ENCODE peak calls at places on chromosome 7, in ten cellular contexts. One of them, this sample, is unnamed.

GRCh38 chr7:68311958-68312357 is 1286.3 kb upstream of the AUTS2 start:
- DNase-seq in H1: no peak
- DNase-seq in left ventricle myocardium inferior: no peak
- DNase-seq in HL-60: no peak
- DNase-seq in ascending aorta: no peak
- DNase-seq in IMR-90: no peak
- DNase-seq in psoas muscle: no peak
- DNase-seq in adrenal gland: no peak
- DNase-seq in cardiac muscle cell: no peak
- DNase-seq in mammary epithelial cell: no peak
- DNase-seq in this sample: no peak

GRCh38 chr7:82413237-82413636 is 30.3 kb downstream of the CACNA2D1 start:
- DNase-seq in mammary epithelial cell: no peak
- DNase-seq in left ventricle myocardium inferior: peak; percentile 22
- DNase-seq in IMR-90: no peak
- DNase-seq in ascending aorta: no peak
- DNase-seq in H1: no peak
- DNase-seq in HL-60: no peak
- DNase-seq in cardiac muscle cell: no peak
- DNase-seq in psoas muscle: no peak
- DNase-seq in adrenal gland: no peak
- DNase-seq in this sample: no peak

GRCh38 chr7:104931181-104931781 is 82.7 kb upstream of the KMT2E start:
- DNase-seq in H1: no peak
- DNase-seq in ascending aorta: no peak
- DNase-seq in IMR-90: no peak
- DNase-seq in HL-60: no peak
- DNase-seq in adrenal gland: no peak
- DNase-seq in psoas muscle: no peak
- DNase-seq in mammary epithelial cell: no peak
- DNase-seq in left ventricle myocardium inferior: no peak
- DNase-seq in cardiac muscle cell: no peak
- DNase-seq in this sample: no peak

GRCh38 chr7:132351858-132352539 is 224.3 kb downstream of the PLXNA4 start:
- DNase-seq in HL-60: no peak
- DNase-seq in adrenal gland: no peak
- DNase-seq in mammary epithelial cell: no peak
- DNase-seq in ascending aorta: peak; percentile 83
- DNase-seq in IMR-90: no peak
- DNase-seq in psoas muscle: no peak
- DNase-seq in left ventricle myocardium inferior: no peak
- DNase-seq in cardiac muscle cell: peak; percentile 53
- DNase-seq in H1: no peak
- DNase-seq in this sample: no peak

GRCh38 chr7:44236333-44236728 is 35.6 kb downstream of the YKT6 start:
- DNase-seq in ascending aorta: no peak
- DNase-seq in H1: no peak
- DNase-seq in IMR-90: no peak
- DNase-seq in psoas muscle: no peak
- DNase-seq in HL-60: peak; percentile 54
- DNase-seq in left ventricle myocardium inferior: no peak
- DNase-seq in adrenal gland: no peak
- DNase-seq in mammary epithelial cell: no peak
- DNase-seq in cardiac muscle cell: no peak
- DNase-seq in this sample: no peak

GRCh38 chr7:91288208-91288824 is 24.1 kb downstream of the FZD1 start:
- DNase-seq in IMR-90: no peak
- DNase-seq in H1: peak; percentile 82
- DNase-seq in ascending aorta: no peak
- DNase-seq in left ventricle myocardium inferior: peak; percentile 29
- DNase-seq in cardiac muscle cell: peak; percentile 44
- DNase-seq in mammary epithelial cell: peak; percentile 12
- DNase-seq in HL-60: peak; percentile 60
- DNase-seq in psoas muscle: peak; percentile 16
- DNase-seq in adrenal gland: peak; percentile 52
- DNase-seq in this sample: no peak

GRCh38 chr7:115679976-115680375 is 350.6 kb downstream of the TFEC start:
- DNase-seq in mammary epithelial cell: peak; percentile 29
- DNase-seq in adrenal gland: no peak
- DNase-seq in H1: no peak
- DNase-seq in HL-60: peak; percentile 4
- DNase-seq in cardiac muscle cell: peak; percentile 73
- DNase-seq in ascending aorta: no peak
- DNase-seq in IMR-90: peak; percentile 59
- DNase-seq in left ventricle myocardium inferior: no peak
- DNase-seq in psoas muscle: no peak
- DNase-seq in this sample: no peak

GRCh38 chr7:104541897-104542296 is 213.5 kb downstream of the LHFPL3 start:
- DNase-seq in cardiac muscle cell: no peak
- DNase-seq in psoas muscle: no peak
- DNase-seq in HL-60: no peak
- DNase-seq in mammary epithelial cell: no peak
- DNase-seq in H1: no peak
- DNase-seq in adrenal gland: no peak
- DNase-seq in IMR-90: no peak
- DNase-seq in left ventricle myocardium inferior: no peak
- DNase-seq in ascending aorta: no peak
- DNase-seq in this sample: no peak

GRCh38 chr7:88307841-88308240 is 1.1 kb upstream of the STEAP4 start:
- DNase-seq in ascending aorta: no peak
- DNase-seq in psoas muscle: no peak
- DNase-seq in HL-60: no peak
- DNase-seq in adrenal gland: no peak
- DNase-seq in mammary epithelial cell: peak; percentile 67
- DNase-seq in cardiac muscle cell: no peak
- DNase-seq in IMR-90: no peak
- DNase-seq in left ventricle myocardium inferior: no peak
- DNase-seq in H1: no peak
- DNase-seq in this sample: no peak

GRCh38 chr7:128959296-128959695 is 21.6 kb downstream of the IRF5 start:
- DNase-seq in adrenal gland: no peak
- DNase-seq in H1: no peak
- DNase-seq in left ventricle myocardium inferior: no peak
- DNase-seq in IMR-90: no peak
- DNase-seq in psoas muscle: no peak
- DNase-seq in mammary epithelial cell: no peak
- DNase-seq in cardiac muscle cell: no peak
- DNase-seq in ascending aorta: no peak
- DNase-seq in HL-60: no peak
- DNase-seq in this sample: no peak

GRCh38 chr7:26397326-26397725 is 105.7 kb downstream of the SNX10 start:
- DNase-seq in ascending aorta: no peak
- DNase-seq in adrenal gland: peak; percentile 72
- DNase-seq in IMR-90: no peak
- DNase-seq in left ventricle myocardium inferior: no peak
- DNase-seq in H1: no peak
- DNase-seq in psoas muscle: no peak
- DNase-seq in HL-60: no peak
- DNase-seq in mammary epithelial cell: no peak
- DNase-seq in cardiac muscle cell: no peak
- DNase-seq in this sample: no peak

GRCh38 chr7:117323585-117323876 is 673 bp upstream of the WNT2 start:
- DNase-seq in H1: no peak
- DNase-seq in HL-60: no peak
- DNase-seq in ascending aorta: no peak
- DNase-seq in mammary epithelial cell: no peak
- DNase-seq in psoas muscle: no peak
- DNase-seq in adrenal gland: no peak
- DNase-seq in cardiac muscle cell: peak; percentile 42
- DNase-seq in left ventricle myocardium inferior: no peak
- DNase-seq in IMR-90: no peak
- DNase-seq in this sample: peak; percentile 15
- H3K4me3 ChIP-seq in H1: peak overlapping the region; percentile 32
- H3K4me3 ChIP-seq in HL-60: no peak overlapping the region
- H3K4me3 ChIP-seq in ascending aorta: peak overlapping the region; percentile 67
- H3K4me3 ChIP-seq in mammary epithelial cell: no peak overlapping the region
- H3K4me3 ChIP-seq in psoas muscle: peak overlapping the region; percentile 58
- H3K4me3 ChIP-seq in adrenal gland: no peak overlapping the region
- H3K4me3 ChIP-seq in cardiac muscle cell: peak overlapping the region; percentile 63
- H3K4me3 ChIP-seq in left ventricle myocardium inferior: peak overlapping the region; percentile 61
- H3K4me3 ChIP-seq in IMR-90: peak overlapping the region; percentile 45
- H3K4me3 ChIP-seq in this sample: peak overlapping the region; percentile 46

DNA sequence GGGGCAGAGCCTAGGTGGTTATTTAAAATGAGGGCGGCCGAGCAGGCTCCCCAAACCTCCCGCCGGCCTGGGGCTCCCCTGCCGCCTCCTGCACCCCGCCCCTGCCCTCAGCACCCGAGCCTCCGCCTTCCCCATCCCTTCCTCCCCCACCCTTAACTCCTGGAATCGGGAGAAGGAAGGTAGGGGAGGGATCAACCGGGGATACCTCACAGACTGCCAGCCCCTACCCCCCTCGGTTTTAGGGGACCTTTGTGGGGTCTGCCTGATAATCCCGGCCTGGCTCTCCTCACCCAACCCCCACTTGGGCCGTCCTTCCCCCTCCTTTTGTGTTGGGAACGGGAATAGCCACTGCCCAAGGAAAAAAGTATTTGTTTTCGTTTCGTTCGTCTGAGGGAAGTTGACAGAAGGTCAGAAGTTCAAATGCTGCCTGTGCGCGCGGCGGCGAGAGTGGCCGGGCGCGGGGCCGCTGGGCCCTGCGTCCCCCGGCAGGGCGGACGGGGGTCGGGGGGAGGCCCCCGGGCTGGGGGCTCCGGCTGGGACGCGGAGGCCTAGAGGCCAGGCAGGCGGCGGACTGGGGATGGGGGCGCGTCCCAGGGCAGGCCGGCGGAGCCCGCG is 2.8 kb downstream of the SHH start:
- DNase-seq in HL-60: no peak
- DNase-seq in cardiac muscle cell: no peak
- DNase-seq in psoas muscle: no peak
- DNase-seq in IMR-90: no peak
- DNase-seq in ascending aorta: no peak
- DNase-seq in left ventricle myocardium inferior: no peak
- DNase-seq in mammary epithelial cell: no peak
- DNase-seq in H1: no peak
- DNase-seq in adrenal gland: no peak
- DNase-seq in this sample: no peak
- H3K27me3 ChIP-seq in HL-60: peaks cover 86% of the 10 kb centered on the region
- H3K27me3 ChIP-seq in cardiac muscle cell: peaks cover 100% of the 10 kb centered on the region
- H3K27me3 ChIP-seq in psoas muscle: peaks cover 70% of the 10 kb centered on the region
- H3K27me3 ChIP-seq in IMR-90: peaks cover 80% of the 10 kb centered on the region
- H3K27me3 ChIP-seq in ascending aorta: peaks cover 9% of the 10 kb centered on the region
- H3K27me3 ChIP-seq in left ventricle myocardium inferior: peaks cover 100% of the 10 kb centered on the region
- H3K27me3 ChIP-seq in mammary epithelial cell: peaks cover 48% of the 10 kb centered on the region
- H3K27me3 ChIP-seq in H1: peaks cover 100% of the 10 kb centered on the region
- H3K27me3 ChIP-seq in adrenal gland: peaks cover 39% of the 10 kb centered on the region
- H3K27me3 ChIP-seq in this sample: peaks cover 7% of the 10 kb centered on the region

DNA sequence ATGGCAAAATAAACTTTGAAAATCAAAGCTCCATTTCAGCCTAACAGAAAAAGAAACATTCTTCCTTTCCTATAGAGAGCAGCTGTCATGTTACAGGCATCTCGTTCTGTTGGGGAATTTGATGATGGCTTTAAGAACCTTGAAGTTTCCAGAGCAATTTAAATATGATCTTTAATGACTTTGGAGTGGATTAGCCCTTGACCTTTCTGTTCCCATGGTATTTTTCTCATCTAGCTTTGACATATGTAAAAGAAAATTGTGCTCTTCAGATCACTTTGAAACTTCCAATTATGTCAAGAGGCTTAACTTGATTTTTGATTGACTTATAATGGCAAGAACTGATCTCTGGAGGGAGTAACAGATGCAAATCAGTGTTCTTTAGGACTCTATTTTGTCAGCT is 157.6 kb upstream of the SEMA3E start:
- DNase-seq in adrenal gland: no peak
- DNase-seq in IMR-90: no peak
- DNase-seq in psoas muscle: no peak
- DNase-seq in left ventricle myocardium inferior: no peak
- DNase-seq in HL-60: no peak
- DNase-seq in mammary epithelial cell: no peak
- DNase-seq in H1: no peak
- DNase-seq in ascending aorta: no peak
- DNase-seq in cardiac muscle cell: no peak
- DNase-seq in this sample: no peak
- TF ChIP-seq CTCF in adrenal gland: no peak
- TF ChIP-seq CTCF in IMR-90: no peak
- TF ChIP-seq CTCF in psoas muscle: no peak
- TF ChIP-seq CTCF in left ventricle myocardium inferior: no peak
- TF ChIP-seq CTCF in HL-60: no peak
- TF ChIP-seq CTCF in mammary epithelial cell: no peak
- TF ChIP-seq CTCF in H1: no peak
- TF ChIP-seq CTCF in ascending aorta: no peak
- TF ChIP-seq CTCF in cardiac muscle cell: no peak
- TF ChIP-seq CTCF in this sample: no peak

GRCh38 chr7:11216276-11216675 is 242.6 kb downstream of the PHF14 start:
- DNase-seq in HL-60: no peak
- DNase-seq in adrenal gland: no peak
- DNase-seq in cardiac muscle cell: no peak
- DNase-seq in left ventricle myocardium inferior: no peak
- DNase-seq in psoas muscle: no peak
- DNase-seq in H1: no peak
- DNase-seq in mammary epithelial cell: no peak
- DNase-seq in ascending aorta: no peak
- DNase-seq in IMR-90: no peak
- DNase-seq in this sample: no peak

GRCh38 chr7:11212816-11213215 is 239.1 kb downstream of the PHF14 start:
- DNase-seq in HL-60: no peak
- DNase-seq in ascending aorta: no peak
- DNase-seq in adrenal gland: no peak
- DNase-seq in left ventricle myocardium inferior: no peak
- DNase-seq in psoas muscle: no peak
- DNase-seq in mammary epithelial cell: no peak
- DNase-seq in IMR-90: peak; percentile 37
- DNase-seq in H1: no peak
- DNase-seq in cardiac muscle cell: peak; percentile 15
- DNase-seq in this sample: no peak

GRCh38 chr7:11210374-11210773 is 236.7 kb downstream of the PHF14 start:
- DNase-seq in HL-60: no peak
- DNase-seq in cardiac muscle cell: no peak
- DNase-seq in left ventricle myocardium inferior: no peak
- DNase-seq in IMR-90: no peak
- DNase-seq in H1: no peak
- DNase-seq in mammary epithelial cell: no peak
- DNase-seq in psoas muscle: no peak
- DNase-seq in ascending aorta: no peak
- DNase-seq in adrenal gland: no peak
- DNase-seq in this sample: no peak

GRCh38 chr7:11213246-11213645 is 239.6 kb downstream of the PHF14 start:
- DNase-seq in adrenal gland: no peak
- DNase-seq in left ventricle myocardium inferior: no peak
- DNase-seq in IMR-90: no peak
- DNase-seq in psoas muscle: no peak
- DNase-seq in HL-60: no peak
- DNase-seq in ascending aorta: no peak
- DNase-seq in H1: no peak
- DNase-seq in cardiac muscle cell: no peak
- DNase-seq in mammary epithelial cell: no peak
- DNase-seq in this sample: no peak

DNA sequence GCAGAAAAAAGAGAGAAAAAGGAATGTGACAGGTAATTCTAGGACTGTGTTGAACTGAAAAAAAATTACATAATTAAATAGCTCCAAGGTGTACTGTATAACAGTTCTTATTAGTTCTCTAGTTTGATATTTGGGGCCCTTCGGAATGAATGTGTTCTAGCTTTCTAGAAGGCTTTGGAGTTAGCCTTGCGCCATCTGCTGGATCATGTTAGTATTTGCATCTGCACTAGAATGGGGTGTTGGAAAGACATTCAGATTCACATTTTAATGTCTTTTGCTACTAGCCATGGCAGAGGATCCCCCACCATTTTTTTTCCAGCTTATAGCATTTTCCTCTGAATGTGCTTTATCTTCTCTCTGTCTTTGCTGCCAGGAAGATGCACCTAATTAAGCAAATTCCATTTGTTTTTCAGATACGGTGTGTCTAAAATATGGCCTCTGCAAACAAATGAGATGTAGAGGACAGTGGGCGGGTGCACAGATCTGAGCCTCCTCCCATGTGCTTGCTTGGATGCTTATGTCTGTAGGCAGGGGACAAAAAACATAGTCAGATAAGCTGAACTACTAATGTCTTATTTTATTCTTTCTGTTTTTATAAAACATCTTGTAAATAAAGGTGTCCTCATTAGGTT is 238.5 kb downstream of the PHF14 start:
- DNase-seq in IMR-90: peak; percentile 66
- DNase-seq in ascending aorta: peak; percentile 65
- DNase-seq in left ventricle myocardium inferior: no peak
- DNase-seq in cardiac muscle cell: peak; percentile 82
- DNase-seq in mammary epithelial cell: peak; percentile 28
- DNase-seq in H1: no peak
- DNase-seq in psoas muscle: no peak
- DNase-seq in adrenal gland: peak; percentile 43
- DNase-seq in HL-60: peak; percentile 54
- DNase-seq in this sample: no peak
- H3K4me3 ChIP-seq in IMR-90: no peak overlapping the region
- H3K4me3 ChIP-seq in ascending aorta: no peak overlapping the region
- H3K4me3 ChIP-seq in left ventricle myocardium inferior: no peak overlapping the region
- H3K4me3 ChIP-seq in cardiac muscle cell: no peak overlapping the region
- H3K4me3 ChIP-seq in mammary epithelial cell: no peak overlapping the region
- H3K4me3 ChIP-seq in H1: no peak overlapping the region
- H3K4me3 ChIP-seq in psoas muscle: no peak overlapping the region
- H3K4me3 ChIP-seq in adrenal gland: no peak overlapping the region
- H3K4me3 ChIP-seq in HL-60: no peak overlapping the region
- H3K4me3 ChIP-seq in this sample: no peak overlapping the region